ENCODE peak calls at places on chromosomes 7 and 10, in four cellular contexts. One of them, this sample, is unnamed.
A peak's percentile ranks its signal among the peaks of the same experiment; 100 is the strongest.

GRCh38 chr10:125155669-125156068 is 4.7 kb downstream of the CTBP2 start:
- DNase-seq in tibial artery: no peak
- DNase-seq in HCT116: no peak
- DNase-seq in endodermal cell: no peak
- DNase-seq in this sample: no peak

GRCh38 chr10:17562572-17562971 is 54.6 kb downstream of the HACD1 start:
- DNase-seq in tibial artery: no peak
- DNase-seq in HCT116: no peak
- DNase-seq in endodermal cell: no peak
- DNase-seq in this sample: peak; percentile 6

GRCh38 chr10:104109908-104110662 is 11.9 kb upstream of the SFR1 start:
- DNase-seq in tibial artery: no peak
- DNase-seq in HCT116: peak; percentile 90
- DNase-seq in endodermal cell: no peak
- DNase-seq in this sample: no peak

GRCh38 chr10:30587522-30588031 is 42.0 kb downstream of the LYZL2 start:
- DNase-seq in tibial artery: peak; percentile 44
- DNase-seq in HCT116: no peak
- DNase-seq in endodermal cell: peak; percentile 72
- DNase-seq in this sample: peak; percentile 30

GRCh38 chr7:41298343-41298875 is 404.5 kb downstream of the INHBA start:
- DNase-seq in tibial artery: no peak
- DNase-seq in HCT116: no peak
- DNase-seq in endodermal cell: no peak
- DNase-seq in this sample: no peak

GRCh38 chr10:111837985-111838384 is 345.6 kb downstream of the GPAM start:
- DNase-seq in tibial artery: no peak
- DNase-seq in HCT116: no peak
- DNase-seq in endodermal cell: no peak
- DNase-seq in this sample: peak; percentile 16

GRCh38 chr7:44394636-44395035 is 69.2 kb upstream of the CAMK2B start:
- DNase-seq in tibial artery: no peak
- DNase-seq in HCT116: no peak
- DNase-seq in endodermal cell: peak; percentile 30
- DNase-seq in this sample: no peak

GRCh38 chr10:72694476-72695369 is 2.8 kb downstream of the MCU start:
- DNase-seq in tibial artery: no peak
- DNase-seq in HCT116: no peak
- DNase-seq in endodermal cell: no peak
- DNase-seq in this sample: no peak

GRCh38 chr7:82284936-82285519 is 158.5 kb downstream of the CACNA2D1 start:
- DNase-seq in tibial artery: no peak
- DNase-seq in HCT116: no peak
- DNase-seq in endodermal cell: peak; percentile 74
- DNase-seq in this sample: peak; percentile 4

GRCh38 chr7:152419473-152420429 is 16.1 kb downstream of the KMT2C start:
- DNase-seq in tibial artery: no peak
- DNase-seq in HCT116: no peak
- DNase-seq in endodermal cell: no peak
- DNase-seq in this sample: no peak

GRCh38 chr7:70104243-70104642 is 506.0 kb downstream of the AUTS2 start:
- DNase-seq in tibial artery: no peak
- DNase-seq in HCT116: no peak
- DNase-seq in endodermal cell: no peak
- DNase-seq in this sample: no peak

GRCh38 chr10:97683556-97684357 is 3.3 kb downstream of the AVPI1 start:
- DNase-seq in tibial artery: peak; percentile 44
- DNase-seq in HCT116: no peak
- DNase-seq in endodermal cell: peak; percentile 69
- DNase-seq in this sample: peak; percentile 53

GRCh38 chr7:41696323-41696916 is 6.5 kb downstream of the INHBA start:
- DNase-seq in tibial artery: peak; percentile 86
- DNase-seq in HCT116: peak; percentile 39
- DNase-seq in endodermal cell: peak; percentile 92
- DNase-seq in this sample: peak; percentile 68

GRCh38 chr10:87864497-87865059 is 1.2 kb downstream of the PTEN start:
- DNase-seq in tibial artery: no peak
- DNase-seq in HCT116: no peak
- DNase-seq in endodermal cell: peak; percentile 48
- DNase-seq in this sample: peak; percentile 5

GRCh38 chr10:22183771-22184466 is 33.9 kb downstream of the EBLN1 start:
- DNase-seq in tibial artery: no peak
- DNase-seq in HCT116: no peak
- DNase-seq in endodermal cell: no peak
- DNase-seq in this sample: no peak

GRCh38 chr7:128351296-128352123 is 7.8 kb upstream of the RBM28 start:
- DNase-seq in tibial artery: no peak
- DNase-seq in HCT116: no peak
- DNase-seq in endodermal cell: peak; percentile 71
- DNase-seq in this sample: peak; percentile 69

GRCh38 chr7:128353189-128353588 is 8.3 kb downstream of the PRRT4 start:
- DNase-seq in tibial artery: no peak
- DNase-seq in HCT116: no peak
- DNase-seq in endodermal cell: no peak
- DNase-seq in this sample: no peak

GRCh38 chr7:128352636-128353035 is 8.9 kb downstream of the PRRT4 start:
- DNase-seq in tibial artery: no peak
- DNase-seq in HCT116: no peak
- DNase-seq in endodermal cell: no peak
- DNase-seq in this sample: peak; percentile 65

GRCh38 chr7:128350708-128351295 is 7.1 kb upstream of the RBM28 start:
- DNase-seq in tibial artery: no peak
- DNase-seq in HCT116: no peak
- DNase-seq in endodermal cell: no peak
- DNase-seq in this sample: peak; percentile 66

GRCh38 chr7:128352138-128352537 is 8.4 kb upstream of the RBM28 start:
- DNase-seq in tibial artery: no peak
- DNase-seq in HCT116: no peak
- DNase-seq in endodermal cell: peak; percentile 96
- DNase-seq in this sample: peak; percentile 95
- H3K4me3 ChIP-seq in tibial artery: peak overlapping the region; percentile 53
- H3K4me3 ChIP-seq in HCT116: no peak overlapping the region
- H3K4me3 ChIP-seq in endodermal cell: no peak overlapping the region
- H3K4me3 ChIP-seq in this sample: no peak overlapping the region

GRCh38 chr10:119480667-119481066 is 61.9 kb downstream of the RGS10 start:
- DNase-seq in tibial artery: no peak
- DNase-seq in HCT116: no peak
- DNase-seq in endodermal cell: no peak
- DNase-seq in this sample: no peak

GRCh38 chr10:119479532-119479931 is 63.0 kb downstream of the RGS10 start:
- DNase-seq in tibial artery: no peak
- DNase-seq in HCT116: no peak
- DNase-seq in endodermal cell: peak; percentile 83
- DNase-seq in this sample: peak; percentile 78

GRCh38 chr10:119483839-119484238 is 58.7 kb downstream of the RGS10 start:
- DNase-seq in tibial artery: no peak
- DNase-seq in HCT116: no peak
- DNase-seq in endodermal cell: no peak
- DNase-seq in this sample: no peak

GRCh38 chr10:119483001-119483400 is 59.5 kb downstream of the RGS10 start:
- DNase-seq in tibial artery: no peak
- DNase-seq in HCT116: no peak
- DNase-seq in endodermal cell: no peak
- DNase-seq in this sample: no peak

DNA sequence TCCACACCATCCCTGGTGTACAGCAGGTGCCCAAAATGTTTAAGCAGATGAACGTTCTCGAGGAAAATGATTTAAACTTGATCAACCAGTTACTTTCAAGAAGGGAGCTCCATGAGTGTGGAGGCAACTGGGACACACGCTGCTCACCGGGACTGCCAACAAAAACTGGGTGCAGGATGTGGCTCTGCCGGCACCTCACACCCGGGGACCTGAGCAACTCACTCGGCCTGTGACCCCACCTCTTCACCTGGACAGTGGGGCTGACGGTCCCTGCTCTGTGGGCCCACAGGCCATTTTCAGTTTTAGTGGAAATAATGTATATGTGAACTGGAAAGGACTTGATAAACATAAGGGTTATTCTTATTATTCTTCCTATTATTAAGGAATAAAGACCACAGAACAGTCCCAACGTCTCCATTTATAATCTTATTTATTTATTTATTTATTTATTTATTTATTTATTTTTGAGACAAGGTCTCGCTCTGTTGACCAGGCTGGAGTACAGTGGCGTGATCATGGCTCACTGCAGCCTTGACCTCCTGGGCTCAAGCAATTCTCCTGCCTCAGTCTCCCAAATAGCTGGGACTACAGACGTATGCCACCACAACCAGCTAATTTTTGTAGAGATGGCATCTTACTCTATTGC is 60.6 kb downstream of the RGS10 start:
- DNase-seq in tibial artery: no peak
- DNase-seq in HCT116: no peak
- DNase-seq in endodermal cell: no peak
- DNase-seq in this sample: no peak
- H3K27me3 ChIP-seq in tibial artery: no peaks in the 10 kb centered on the region
- H3K27me3 ChIP-seq in HCT116: peaks cover 15% of the 10 kb centered on the region
- H3K27me3 ChIP-seq in endodermal cell: peaks cover 64% of the 10 kb centered on the region
- H3K27me3 ChIP-seq in this sample: peaks cover 57% of the 10 kb centered on the region

GRCh38 chr7:134784251-134785049 is 5.0 kb downstream of the CALD1 start:
- DNase-seq in tibial artery: peak; percentile 41
- DNase-seq in HCT116: no peak
- DNase-seq in endodermal cell: no peak
- DNase-seq in this sample: no peak
- H3K4me3 ChIP-seq in tibial artery: peak overlapping the region; percentile 67
- H3K4me3 ChIP-seq in HCT116: no peak overlapping the region
- H3K4me3 ChIP-seq in endodermal cell: no peak overlapping the region
- H3K4me3 ChIP-seq in this sample: no peak overlapping the region

DNA sequence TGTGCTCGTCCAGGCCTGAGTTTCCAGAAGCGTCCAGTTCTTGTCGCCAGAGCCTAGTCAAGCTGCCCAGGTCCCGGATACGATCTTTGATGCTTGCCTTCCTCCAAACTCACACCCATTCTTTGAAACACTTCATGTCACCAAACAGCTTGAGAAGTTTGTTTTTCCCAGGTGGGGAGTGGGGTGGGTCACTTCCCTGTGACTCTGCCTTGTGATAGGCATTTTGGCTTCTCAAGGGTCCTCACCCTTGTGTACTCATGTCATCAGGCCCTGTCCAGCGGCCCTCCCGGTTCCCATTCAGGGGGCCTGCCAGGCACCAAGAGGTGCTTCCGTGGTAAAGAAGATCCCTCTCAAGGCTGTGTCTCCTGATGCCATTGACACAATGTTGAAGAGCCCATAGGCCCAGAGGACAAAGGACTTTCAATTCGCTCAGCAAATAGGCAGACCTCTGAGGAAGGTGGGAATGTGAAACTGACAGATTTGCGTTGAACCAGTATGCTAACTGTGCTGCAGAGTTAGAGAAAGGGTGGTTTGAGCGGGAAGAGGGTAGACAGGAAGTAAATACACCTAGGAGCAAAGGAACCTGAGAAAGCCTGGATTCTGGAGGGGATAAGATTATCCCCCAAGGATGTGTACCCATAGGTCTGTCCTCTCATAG is 24.7 kb upstream of the SFTPA1 start:
- DNase-seq in tibial artery: no peak
- DNase-seq in HCT116: no peak
- DNase-seq in endodermal cell: no peak
- DNase-seq in this sample: no peak
- H3K27me3 ChIP-seq in tibial artery: no peaks in the 10 kb centered on the region
- H3K27me3 ChIP-seq in HCT116: peaks cover 7% of the 10 kb centered on the region
- H3K27me3 ChIP-seq in endodermal cell: no peaks in the 10 kb centered on the region
- H3K27me3 ChIP-seq in this sample: no peaks in the 10 kb centered on the region

DNA sequence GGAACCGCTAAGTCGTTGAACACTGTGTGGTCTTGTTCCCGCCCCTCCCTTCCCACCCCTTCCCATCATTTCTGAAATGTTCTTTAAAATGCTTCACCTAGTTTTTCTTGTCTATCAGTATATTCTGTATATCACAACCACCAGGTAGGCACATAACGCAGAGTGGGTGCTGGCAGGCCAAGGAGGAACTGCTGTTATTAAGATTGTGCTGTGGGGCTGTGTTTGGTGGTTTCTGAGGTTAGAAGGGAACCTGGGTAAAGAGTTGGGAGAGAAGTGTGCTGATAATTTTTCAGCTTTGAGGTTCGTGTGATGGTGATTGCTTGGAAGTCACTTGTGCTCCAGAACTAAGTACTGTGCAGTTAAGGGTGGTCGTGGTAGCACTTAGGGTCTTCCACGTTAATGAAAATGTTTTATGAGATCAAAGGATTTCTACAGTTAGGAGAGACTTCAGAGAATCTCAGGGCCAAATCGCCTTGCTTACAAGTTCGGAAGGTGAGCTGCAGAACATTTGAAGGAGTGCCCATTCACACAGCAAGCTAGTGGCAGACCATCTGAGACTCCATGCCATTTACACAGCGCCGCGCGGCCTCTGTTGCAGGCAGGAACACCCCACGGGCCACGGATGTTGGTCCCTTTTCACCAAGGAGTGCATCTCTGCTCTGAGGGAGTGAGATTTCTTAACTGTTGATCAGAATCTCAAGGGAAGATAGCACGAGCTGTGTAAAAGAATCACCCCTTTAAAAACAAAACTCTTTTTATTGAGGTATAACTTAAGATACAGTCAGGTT is 1.6 kb downstream of the UBE3C start:
- DNase-seq in tibial artery: no peak
- DNase-seq in HCT116: no peak
- DNase-seq in endodermal cell: no peak
- DNase-seq in this sample: no peak
- H3K4me3 ChIP-seq in tibial artery: peak overlapping the region; percentile 79
- H3K4me3 ChIP-seq in HCT116: peak overlapping the region; percentile 68
- H3K4me3 ChIP-seq in endodermal cell: peak overlapping the region; percentile 97
- H3K4me3 ChIP-seq in this sample: peak overlapping the region; percentile 91

GRCh38 chr10:133324198-133324792 is 12.4 kb downstream of the CALY start:
- DNase-seq in tibial artery: peak; percentile 18
- DNase-seq in HCT116: no peak
- DNase-seq in endodermal cell: peak; percentile 89
- DNase-seq in this sample: peak; percentile 94

GRCh38 chr10:133324857-133325260 is 11.8 kb downstream of the CALY start:
- DNase-seq in tibial artery: peak; percentile 3
- DNase-seq in HCT116: no peak
- DNase-seq in endodermal cell: peak; percentile 62
- DNase-seq in this sample: peak; percentile 76

GRCh38 chr10:133326745-133327650 is 9.7 kb downstream of the CALY start:
- DNase-seq in tibial artery: no peak
- DNase-seq in HCT116: no peak
- DNase-seq in endodermal cell: no peak
- DNase-seq in this sample: peak; percentile 66

GRCh38 chr10:133325392-133325760 is 11.3 kb downstream of the CALY start:
- DNase-seq in tibial artery: no peak
- DNase-seq in HCT116: no peak
- DNase-seq in endodermal cell: peak; percentile 69
- DNase-seq in this sample: no peak

DNA sequence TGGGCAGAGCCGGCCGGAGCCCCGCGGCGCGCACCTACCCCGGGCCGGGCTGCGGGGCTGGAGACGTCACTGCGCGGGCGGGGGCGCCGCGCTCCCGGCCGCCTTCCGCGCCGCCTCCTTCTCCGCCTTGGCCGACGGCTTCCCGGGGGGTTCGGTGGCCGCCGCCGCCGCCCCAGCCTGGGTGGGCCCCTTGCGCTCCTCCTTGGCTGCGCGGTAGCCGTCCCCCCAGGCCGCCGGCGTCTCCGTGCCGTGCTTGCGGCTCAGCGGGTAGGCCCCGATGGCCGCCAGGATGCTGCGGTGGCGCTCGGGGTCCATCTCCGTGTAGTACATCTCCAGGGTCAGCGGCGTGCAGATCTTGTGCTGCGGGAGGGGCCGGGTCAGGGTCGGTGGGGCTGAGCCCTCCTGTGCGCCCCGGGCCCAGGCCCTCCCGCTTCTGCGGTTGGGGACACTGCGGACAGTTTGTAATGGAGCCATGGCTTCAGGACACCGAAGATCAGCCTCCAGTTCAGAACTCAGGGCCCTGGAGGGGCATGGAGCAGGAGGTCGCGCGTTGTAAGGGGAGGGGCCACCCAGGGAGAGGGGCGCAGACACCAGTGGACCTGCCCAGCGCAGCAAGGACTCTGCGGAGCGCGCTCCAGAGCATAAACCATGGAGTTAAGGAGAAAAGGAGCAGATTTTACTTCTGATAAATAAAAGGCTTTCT is 10.8 kb downstream of the CALY start:
- DNase-seq in tibial artery: no peak
- DNase-seq in HCT116: no peak
- DNase-seq in endodermal cell: peak; percentile 78
- DNase-seq in this sample: peak; percentile 85
- H3K27me3 ChIP-seq in tibial artery: no peaks in the 10 kb centered on the region
- H3K27me3 ChIP-seq in HCT116: no peaks in the 10 kb centered on the region
- H3K27me3 ChIP-seq in endodermal cell: peaks cover 58% of the 10 kb centered on the region
- H3K27me3 ChIP-seq in this sample: peaks cover 55% of the 10 kb centered on the region

This sample was measured in H7.